ENCODE peak calls at places on chromosomes 7 and 10, in four cellular contexts. P, V, G and D are unnamed samples. For H3K27me3, the result is how much of the 10 kb centered on the place peaks cover.

GRCh38 chr7:129855234-129855673 is 97.5 kb downstream of the UBE2H start:
- DNase-seq in P (no peak), V (no peak), G (no peak), D (no peak)

GRCh38 chr10:110356628-110357245 is 52.0 kb upstream of the SMNDC1 start:
- DNase-seq in P (no peak), V (no peak), G (peak), D (no peak)

GRCh38 chr7:157759246-157759805 is 422.5 kb downstream of the DNAJB6 start:
- DNase-seq in P (no peak), V (no peak), G (no peak), D (no peak)

GRCh38 chr7:47609803-47610452 is 28.0 kb upstream of the TNS3 start:
- DNase-seq in P (no peak), V (no peak), G (no peak), D (no peak)

GRCh38 chr10:61248013-61248412 is 205.2 kb downstream of the TMEM26 start:
- DNase-seq in P (no peak), V (no peak), G (no peak), D (no peak)

GRCh38 chr7:95596183-95597135 is at the start of gene PDK4:
- DNase-seq in P (peak), V (peak), G (peak), D (no peak)

GRCh38 chr7:29995652-29996051 is 6.1 kb upstream of the SCRN1 start:
- DNase-seq in P (no peak), V (no peak), G (no peak), D (no peak)

GRCh38 chr7:139680676-139681462 is 96.9 kb downstream of the HIPK2 start:
- DNase-seq in P (peak), V (no peak), G (peak), D (peak)

GRCh38 chr7:17781491-17782215 is 158.6 kb downstream of the SNX13 start:
- DNase-seq in P (no peak), V (no peak), G (peak), D (no peak)

GRCh38 chr7:82413237-82413636 is 30.3 kb downstream of the CACNA2D1 start:
- DNase-seq in P (no peak), V (peak), G (no peak), D (no peak)

GRCh38 chr10:108545921-108546320 is 1377.4 kb downstream of the XPNPEP1 start:
- DNase-seq in P (no peak), V (peak), G (no peak), D (no peak)

GRCh38 chr7:40899651-40900507 is 765.1 kb downstream of the SUGCT start:
- DNase-seq in P (no peak), V (no peak), G (no peak), D (peak)

GRCh38 chr7:159197066-159197975 is 52.7 kb upstream of the VIPR2 start:
- DNase-seq in P (no peak), V (peak), G (no peak), D (no peak)

GRCh38 chr10:122018951-122019413 is 30.0 kb downstream of the TACC2 start:
- DNase-seq in P (no peak), V (no peak), G (no peak), D (no peak)

GRCh38 chr7:35725280-35725680 is 30.3 kb upstream of the HERPUD2 start:
- DNase-seq in P (no peak), V (no peak), G (no peak), D (no peak)

GRCh38 chr7:977326-978048 is 2.1 kb upstream of the COX19 start:
- DNase-seq in P (no peak), V (no peak), G (no peak), D (no peak)

GRCh38 chr10:43390791-43391190 is 18.2 kb downstream of the HNRNPF start:
- DNase-seq in P (no peak), V (peak), G (no peak), D (peak)

GRCh38 chr7:41010967-41011366 is 691.9 kb downstream of the INHBA start:
- DNase-seq in P (no peak), V (no peak), G (no peak), D (no peak)

GRCh38 chr10:17147884-17148494 is 18.4 kb upstream of the CUBN start:
- DNase-seq in P (no peak), V (no peak), G (no peak), D (no peak)

GRCh38 chr7:13724631-13725566 is 264.6 kb downstream of the ETV1 start:
- DNase-seq in P (no peak), V (no peak), G (no peak), D (no peak)

GRCh38 chr10:26555719-26556368 is 117.7 kb downstream of the APBB1IP start:
- DNase-seq in P (no peak), V (no peak), G (no peak), D (no peak)

GRCh38 chr7:149624006-149624405 is 126.4 kb upstream of the ZNF746 start:
- DNase-seq in P (no peak), V (peak), G (no peak), D (peak)

GRCh38 chr10:76352300-76352699 is 920.9 kb downstream of the LRMDA start:
- DNase-seq in P (no peak), V (no peak), G (peak), D (peak)

GRCh38 chr7:7884855-7885254 is 83.7 kb upstream of the GLCCI1 start:
- DNase-seq in P (no peak), V (no peak), G (no peak), D (no peak)

GRCh38 chr7:23712368-23713284 is 2.6 kb downstream of the STK31 start:
- DNase-seq in P (no peak), V (no peak), G (peak), D (peak)

GRCh38 chr10:34580643-34581042 is 234.5 kb downstream of the PARD3 start:
- DNase-seq in P (no peak), V (no peak), G (no peak), D (peak)

GRCh38 chr7:104096683-104097082 is 107.2 kb upstream of the RELN start:
- DNase-seq in P (no peak), V (peak), G (peak), D (no peak)

GRCh38 chr10:17265468-17265867 is 37.4 kb downstream of the VIM start:
- DNase-seq in P (no peak), V (no peak), G (no peak), D (peak)

GRCh38 chr7:29113384-29114102 is 32.8 kb downstream of the CPVL start:
- DNase-seq in P (no peak), V (peak), G (peak), D (peak)

GRCh38 chr7:46459942-46460341 is 538.9 kb upstream of the IGFBP3 start:
- DNase-seq in P (no peak), V (no peak), G (no peak), D (no peak)

GRCh38 chr10:45520476-45520875 is 146.5 kb downstream of the ALOX5 start:
- DNase-seq in P (no peak), V (no peak), G (no peak), D (no peak)

GRCh38 chr10:74460812-74461211 is 309.8 kb downstream of the ADK start:
- DNase-seq in P (no peak), V (no peak), G (no peak), D (no peak)

GRCh38 chr7:74337926-74338325 is 48.7 kb downstream of the CLIP2 start:
- DNase-seq in P (no peak), V (no peak), G (no peak), D (no peak)

GRCh38 chr7:139618482-139619366 is 95.2 kb downstream of the CLEC2L start:
- DNase-seq in P (peak), V (peak), G (peak), D (no peak)

GRCh38 chr10:28508304-28508925 is 24.5 kb upstream of the WAC start:
- DNase-seq in P (no peak), V (no peak), G (no peak), D (no peak)

GRCh38 chr10:28514648-28515047 is 18.3 kb upstream of the WAC start:
- DNase-seq in P (no peak), V (no peak), G (no peak), D (no peak)

GRCh38 chr10:28505359-28505959 is 27.5 kb upstream of the WAC start:
- DNase-seq in P (no peak), V (no peak), G (no peak), D (no peak)

DNA sequence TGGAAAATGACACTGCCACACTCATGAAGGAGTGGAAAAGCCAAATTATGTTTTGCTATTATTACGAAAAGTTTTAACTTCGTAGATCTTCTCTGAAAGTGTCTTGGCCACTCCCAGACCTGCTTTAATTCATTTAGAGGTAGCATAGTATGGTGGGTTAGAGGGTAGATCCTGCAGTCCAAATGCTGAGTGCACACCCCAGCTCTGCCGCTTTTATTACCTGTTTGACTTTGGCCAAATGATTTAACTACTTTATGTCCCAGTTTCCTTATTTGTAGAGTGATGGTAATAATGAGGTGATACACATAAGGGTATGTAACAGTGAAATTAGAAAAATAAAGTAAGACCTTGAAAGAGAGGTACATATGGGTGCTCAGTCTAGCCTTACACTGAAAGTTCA is 23.6 kb upstream of the WAC start:
- DNase-seq in P (no peak), V (no peak), G (no peak), D (no peak)
- H3K27ac ChIP-seq in P (no peak), V (no peak), G (no peak), D (no peak)

GRCh38 chr7:109844362-109844761 is 1246.6 kb upstream of the LRRN3 start:
- DNase-seq in P (no peak), V (no peak), G (peak), D (no peak)
- TF ChIP-seq CTCF in P (peak), V (peak), G (peak), D (peak)

GRCh38 chr10:120806081-120806480 is 45.1 kb upstream of the WDR11 start:
- DNase-seq in P (no peak), V (no peak), G (no peak), D (no peak)
- H3K27me3 ChIP-seq in P (under half), V (under half), G (half or more), D (under half)

GRCh38 chr7:130999926-131000325 is 265.9 kb upstream of the KLF14 start:
- DNase-seq in P (no peak), V (no peak), G (no peak), D (no peak)
- H3K27ac ChIP-seq in P (peak), V (no peak), G (peak), D (peak)

DNA sequence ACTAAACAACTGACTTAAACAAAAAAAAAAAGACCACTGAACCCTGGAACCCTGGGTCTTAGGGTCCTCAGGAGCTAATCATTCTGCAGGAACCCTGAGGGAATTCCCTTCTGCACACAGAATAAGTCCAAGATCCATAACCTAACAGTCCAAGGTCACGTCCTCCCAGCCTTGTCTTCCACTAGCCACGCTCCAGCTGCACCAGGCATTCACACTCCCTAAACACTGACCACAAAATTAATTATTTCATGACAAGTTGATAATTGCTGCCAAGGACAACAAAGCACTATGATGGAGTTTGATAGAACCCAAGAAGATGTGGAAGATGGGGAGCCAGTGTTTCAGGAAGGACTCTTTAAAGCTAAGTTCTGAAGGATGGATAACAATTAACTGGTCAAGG is 130.6 kb downstream of the SH3PXD2A start:
- DNase-seq in P (no peak), V (no peak), G (no peak), D (no peak)
- TF ChIP-seq CTCF in P (no peak), V (no peak), G (no peak), D (no peak)

DNA sequence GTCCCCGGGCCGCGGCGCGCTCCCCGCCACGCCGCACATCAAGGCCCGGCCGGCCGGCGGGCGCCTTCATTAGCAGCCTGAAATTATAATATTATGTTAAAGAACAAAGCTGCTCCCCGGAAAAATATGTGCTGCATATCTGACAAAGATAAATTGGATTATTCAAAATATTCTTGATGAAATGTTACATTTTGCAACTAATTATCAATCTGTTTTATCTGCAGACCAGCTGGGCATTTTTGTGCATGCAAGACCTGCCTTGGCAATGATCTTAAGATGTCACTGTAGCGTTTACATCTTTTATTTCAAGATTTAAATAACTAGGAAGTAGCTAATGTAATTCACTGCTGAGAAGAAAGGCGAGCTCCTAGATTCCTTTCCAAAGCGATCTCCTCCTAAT is 160.9 kb upstream of the MKI67 start:
- DNase-seq in P (no peak), V (no peak), G (no peak), D (no peak)
- H3K27me3 ChIP-seq in P (half or more), V (half or more), G (under half), D (under half)

GRCh38 chr10:133010095-133010837 is 67.9 kb upstream of the CFAP46 start:
- DNase-seq in P (peak), V (no peak), G (no peak), D (no peak)
- H3K27ac ChIP-seq in P (peak), V (no peak), G (no peak), D (no peak)

DNA sequence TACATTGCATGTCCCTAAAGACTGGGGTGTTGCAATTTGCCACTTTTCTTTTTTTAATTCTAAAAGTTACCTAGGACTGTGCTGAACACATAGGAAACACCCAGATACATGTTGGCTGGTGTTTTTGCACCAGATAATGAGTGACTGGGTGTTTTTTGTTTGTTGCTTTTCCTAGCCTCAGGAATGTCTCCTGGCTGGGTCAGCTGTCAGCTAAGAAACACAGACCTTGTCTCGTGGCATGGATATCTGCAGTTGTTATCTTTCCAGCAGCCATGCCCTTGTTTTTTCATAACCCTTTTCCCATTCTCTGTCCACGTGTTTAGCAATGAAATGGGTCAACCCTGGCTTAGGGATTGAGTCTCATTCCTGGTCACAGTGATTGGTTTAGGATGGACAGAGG is 433.9 kb upstream of the ZMIZ1 start:
- DNase-seq in P (no peak), V (no peak), G (no peak), D (no peak)
- TF ChIP-seq CTCF in P (no peak), V (no peak), G (no peak), D (no peak)

DNA sequence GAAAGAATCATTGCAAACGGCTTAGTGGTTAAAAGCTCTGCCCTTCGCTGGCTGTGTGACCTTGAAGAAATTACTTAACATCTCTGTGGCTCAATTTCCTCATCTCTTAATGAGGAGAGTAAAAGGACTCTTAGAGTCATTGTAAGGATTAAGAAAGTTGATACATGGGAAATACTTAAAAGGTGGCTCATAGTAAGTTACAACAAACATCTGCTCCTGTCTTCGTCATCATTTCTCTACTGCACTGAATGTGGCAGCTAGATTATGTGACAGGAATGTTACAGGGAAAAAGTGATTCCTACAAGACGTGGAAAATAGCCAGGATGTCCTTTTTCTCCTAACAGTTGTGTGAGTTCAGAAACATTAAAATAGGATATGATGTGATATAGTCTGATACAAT is 184.7 kb downstream of the FRMD4A start:
- DNase-seq in P (no peak), V (no peak), G (no peak), D (no peak)
- H3K27me3 ChIP-seq in P (under half), V (under half), G (half or more), D (under half)

DNA sequence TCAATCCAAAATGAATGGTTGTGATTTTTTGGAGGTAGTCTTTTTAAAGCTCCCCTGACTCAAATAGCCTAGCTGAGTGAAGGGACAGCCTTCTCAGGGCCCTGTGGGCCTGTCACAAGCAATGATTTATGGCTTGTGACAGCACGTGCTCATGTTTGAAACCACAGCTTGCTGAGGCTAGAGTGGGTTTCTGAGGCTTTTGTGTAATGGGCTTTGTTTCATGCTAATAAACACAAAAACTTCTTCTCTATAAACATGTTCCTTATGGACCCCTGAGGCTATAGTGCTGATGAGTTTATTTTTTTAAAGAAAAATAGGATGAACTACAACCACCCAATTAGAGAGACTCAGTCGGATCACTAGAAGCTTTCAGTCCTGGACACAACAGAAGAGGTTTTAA is 36.1 kb upstream of the BET1 start:
- DNase-seq in P (no peak), V (no peak), G (no peak), D (no peak)
- H3K27ac ChIP-seq in P (no peak), V (peak), G (no peak), D (no peak)